ENCODE peak calls at places on chromosomes 12 and 14, in six cellular contexts. H, I, A, S, F and D are unnamed samples.
A peak's percentile ranks its signal among the peaks of the same experiment; 100 is the strongest.

GRCh38 chr12:96503971-96504370 is 14.6 kb downstream of the CFAP54 start:
- DNase-seq in I (no peak), H (no peak), S (no peak), F (no peak), A (no peak), D (no peak)

GRCh38 chr12:47317182-47317915 is 237.6 kb upstream of the AMIGO2 start:
- DNase-seq in I (no peak), S (no peak), F (no peak), H (no peak), A (no peak), D (no peak)

GRCh38 chr12:103468837-103469236 is 26.9 kb downstream of the C12orf42 start:
- DNase-seq in F (no peak), A (no peak), S (no peak), I (peak; percentile 13), H (no peak), D (no peak)

GRCh38 chr12:125140239-125140917 is 75.1 kb downstream of the AACS start:
- DNase-seq in H (no peak), I (peak; percentile 54), A (no peak), F (no peak), S (no peak), D (no peak)

GRCh38 chr12:48175613-48176416 is 7.6 kb upstream of the CCDC184 start:
- DNase-seq in I (no peak), S (no peak), A (no peak), H (no peak), F (no peak), D (no peak)

GRCh38 chr12:126860210-126860609 is 1406.8 kb upstream of the TMEM132C start:
- DNase-seq in A (no peak), S (no peak), F (no peak), I (no peak), H (no peak), D (no peak)

GRCh38 chr14:95200404-95200803 is 43.1 kb upstream of the DICER1 start:
- DNase-seq in S (no peak), I (no peak), A (no peak), F (no peak), H (no peak), D (no peak)

GRCh38 chr14:24243336-24243836 is 963 bp upstream of the TINF2 start:
- DNase-seq in A (no peak), I (no peak), S (no peak), F (no peak), H (no peak), D (peak; percentile 86)

GRCh38 chr12:1496162-1496925 is 98.0 kb downstream of the FBXL14 start:
- DNase-seq in S (no peak), I (no peak), F (peak; percentile 43), A (no peak), H (no peak), D (peak; percentile 84)

GRCh38 chr12:31322651-31323248 is 3.2 kb downstream of the SINHCAF start:
- DNase-seq in I (no peak), H (no peak), A (no peak), F (no peak), S (no peak), D (no peak)

GRCh38 chr14:58713677-58714076 is 75.9 kb downstream of the DACT1 start:
- DNase-seq in A (no peak), H (no peak), S (no peak), F (no peak), I (no peak), D (no peak)

GRCh38 chr14:67977468-67978034 is 158.0 kb downstream of the RAD51B start:
- DNase-seq in F (no peak), S (peak; percentile 38), I (no peak), A (no peak), H (no peak), D (no peak)

DNA sequence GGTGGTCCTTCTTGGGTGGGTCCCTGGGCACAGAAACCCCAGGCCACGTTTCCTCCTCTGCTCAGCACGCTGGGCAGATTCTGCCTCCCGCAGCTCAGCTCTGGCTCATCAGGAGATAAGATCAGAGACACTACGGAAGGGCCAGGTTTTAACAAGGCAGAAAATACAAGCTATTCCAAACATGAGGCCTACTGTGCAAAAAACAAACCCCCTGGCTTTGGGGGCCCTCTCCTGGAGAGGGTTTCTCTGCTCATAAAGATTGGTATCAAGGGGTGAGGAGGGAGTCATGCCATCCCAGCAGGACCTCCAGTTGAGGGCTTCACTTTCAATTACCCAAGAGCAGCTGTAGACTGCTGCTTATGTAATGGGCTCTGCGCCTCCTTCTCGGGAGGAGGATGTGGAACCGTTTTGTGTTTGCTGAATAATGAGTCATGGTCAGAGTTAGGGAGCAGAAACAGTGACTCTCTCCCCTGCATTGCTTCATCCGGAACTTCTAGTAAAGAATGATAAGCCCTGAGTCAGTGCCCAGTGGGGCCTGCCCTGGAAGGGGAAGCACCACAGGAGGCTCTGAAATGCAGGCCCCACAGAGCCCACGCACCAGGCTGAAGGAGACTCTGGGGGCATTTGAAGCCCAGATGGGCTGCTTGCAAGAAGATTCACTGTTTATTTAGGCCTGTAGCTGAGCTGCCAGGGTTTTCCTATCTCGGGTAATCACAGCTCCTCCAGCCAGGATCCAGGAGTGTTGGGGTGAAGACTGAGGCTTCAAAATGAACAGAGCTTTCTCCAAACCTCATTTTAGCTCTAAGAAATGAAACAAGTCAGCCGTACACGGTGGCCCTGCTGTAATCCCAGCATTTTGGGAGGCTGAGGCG is 79.3 kb downstream of the SSPN start:
- DNase-seq in S (peak; percentile 71), H (peak; percentile 98), A (no peak), I (no peak), F (peak; percentile 85), D (peak; percentile 93)
- TF ChIP-seq CTCF in S (no peak), H (peak; percentile 20), A (no peak), I (no peak), F (no peak), D (no peak)

GRCh38 chr12:55132816-55133215 is 6.6 kb downstream of the OR9K2 start:
- DNase-seq in A (no peak), S (no peak), H (no peak), I (no peak), F (no peak), D (no peak)
- TF ChIP-seq CTCF in A (no peak), S (peak; percentile 31), H (no peak), I (no peak), F (no peak), D (no peak)

GRCh38 chr14:51652168-51653095 is 722 bp downstream of the FRMD6 start:
- DNase-seq in H (no peak), F (no peak), A (peak; percentile 27), S (no peak), I (peak; percentile 61), D (peak; percentile 94)
- TF ChIP-seq CTCF in H (no peak), F (no peak), A (peak; percentile 27), S (no peak), I (no peak), D (no peak)

DNA sequence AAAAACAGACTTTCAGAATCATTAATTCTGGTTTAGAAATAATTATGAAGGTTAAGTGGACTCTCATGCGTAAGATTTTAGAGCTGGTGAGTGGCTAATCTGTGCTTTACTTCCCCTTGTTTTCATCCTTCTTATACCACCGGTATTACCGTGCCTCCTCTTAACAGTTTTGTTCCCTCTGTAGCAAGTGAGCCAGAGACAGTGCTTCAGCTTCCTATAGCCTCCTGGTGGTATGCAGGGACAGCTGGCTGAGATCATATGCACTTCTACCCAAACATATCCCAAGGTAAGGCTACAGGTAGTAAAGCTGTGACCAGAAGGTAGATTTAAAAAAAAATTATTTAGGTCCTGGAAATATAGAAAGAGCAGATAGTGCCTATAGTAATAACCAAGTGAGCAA is 55.2 kb downstream of the PDE3A start:
- DNase-seq in A (no peak), I (no peak), S (no peak), F (no peak), H (no peak), D (no peak)
- TF ChIP-seq CTCF in A (no peak), I (no peak), S (no peak), F (no peak), H (no peak), D (no peak)

GRCh38 chr12:69583203-69583602 is 2.1 kb upstream of the CCT2 start:
- DNase-seq in S (no peak), F (no peak), I (peak; percentile 44), H (no peak), A (no peak), D (no peak)
- TF ChIP-seq CTCF in S (peak; percentile 41), F (no peak), I (no peak), H (peak; percentile 9), A (no peak), D (no peak)

DNA sequence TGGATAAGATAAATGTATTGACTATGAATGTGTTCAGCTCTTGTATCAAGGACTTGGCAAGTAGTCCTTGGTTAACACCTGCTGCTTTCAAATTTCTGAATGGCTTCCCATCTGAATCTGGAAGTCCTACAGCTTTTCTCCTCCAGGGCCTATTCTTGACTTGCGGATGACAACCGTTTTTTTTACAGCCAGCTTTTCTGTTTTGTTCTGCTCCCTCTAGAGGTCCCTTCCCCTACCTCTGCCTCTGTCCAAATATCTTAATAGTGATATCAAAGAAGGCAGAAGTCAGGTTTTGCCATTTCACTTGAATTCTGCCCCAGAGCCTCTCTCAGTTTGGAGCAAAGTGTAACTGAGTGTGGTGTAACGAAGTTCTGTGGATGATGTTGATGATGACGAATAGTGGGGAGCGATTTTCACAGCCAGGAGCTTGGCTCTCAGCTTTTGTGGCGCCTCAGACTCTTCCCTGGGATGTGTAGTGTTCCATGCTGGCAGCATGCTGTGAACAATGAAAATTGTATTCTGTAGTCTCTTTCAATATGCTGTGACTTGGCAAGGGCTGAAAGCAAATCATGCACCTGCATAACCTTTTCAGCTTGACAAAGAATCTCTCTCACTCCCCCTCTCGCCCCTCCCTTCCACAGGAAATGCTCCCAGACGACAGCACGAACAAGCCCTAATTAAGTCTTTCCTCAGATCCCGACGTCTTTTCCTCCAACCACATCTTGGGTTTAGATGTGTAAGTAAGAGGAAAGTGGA is 5.0 kb upstream of the SLC4A8 start:
- DNase-seq in A (no peak), S (no peak), H (no peak), I (no peak), F (no peak), D (no peak)
- TF ChIP-seq CTCF in A (no peak), S (no peak), H (peak; percentile 36), I (no peak), F (no peak), D (no peak)